ENCODE peak calls at places on chromosomes 5 and 9, in four cellular contexts. C, L, K and U are unnamed samples.

GRCh38 chr5:31197183-31197582 is 3.7 kb downstream of the CDH6 start:
- DNase-seq in C (no peak), L (no peak), K (no peak), U (no peak)

GRCh38 chr9:131809941-131810344 is 70.1 kb upstream of the RAPGEF1 start:
- DNase-seq in C (no peak), L (no peak), K (no peak), U (no peak)

GRCh38 chr5:135821061-135821781 is 13.2 kb upstream of the SLC25A48 start:
- DNase-seq in C (no peak), L (peak), K (peak), U (no peak)

GRCh38 chr9:94300470-94301301 is 27.8 kb downstream of the NUTM2F start:
- DNase-seq in C (no peak), L (no peak), K (no peak), U (no peak)

GRCh38 chr5:141929398-141930058 is 5.9 kb downstream of the DELE1 start:
- DNase-seq in C (no peak), L (no peak), K (no peak), U (no peak)

GRCh38 chr9:20205821-20206220 is 416.5 kb downstream of the MLLT3 start:
- DNase-seq in C (no peak), L (no peak), K (no peak), U (no peak)

GRCh38 chr5:151155149-151155776 is 2.3 kb downstream of the ANXA6 start:
- DNase-seq in C (no peak), L (no peak), K (no peak), U (no peak)

GRCh38 chr5:14472986-14473567 is 108.5 kb upstream of the OTULINL start:
- DNase-seq in C (no peak), L (no peak), K (no peak), U (no peak)

GRCh38 chr5:69300537-69301203 is 31.9 kb downstream of the CCDC125 start:
- DNase-seq in C (no peak), L (no peak), K (no peak), U (no peak)

GRCh38 chr9:102054811-102055210 is 316.4 kb upstream of the GRIN3A start:
- DNase-seq in C (no peak), L (no peak), K (no peak), U (no peak)

GRCh38 chr5:172820046-172820767 is 13.8 kb upstream of the ERGIC1 start:
- DNase-seq in C (no peak), L (no peak), K (no peak), U (no peak)

GRCh38 chr5:53922508-53923498 is 362.4 kb downstream of the NDUFS4 start:
- DNase-seq in C (no peak), L (no peak), K (peak), U (no peak)

GRCh38 chr9:131609116-131609830 is 64.0 kb downstream of the PRRT1B start:
- DNase-seq in C (peak), L (no peak), K (no peak), U (no peak)

GRCh38 chr5:90022002-90022710 is 387.4 kb downstream of the CETN3 start:
- DNase-seq in C (no peak), L (no peak), K (no peak), U (no peak)

GRCh38 chr5:143262393-143263174 is 140.9 kb downstream of the NR3C1 start:
- DNase-seq in C (no peak), L (no peak), K (no peak), U (peak)

GRCh38 chr5:1360861-1361260 is 16.0 kb upstream of the CLPTM1L start:
- DNase-seq in C (no peak), L (no peak), K (no peak), U (no peak)

GRCh38 chr5:138832218-138832617 is 42.9 kb downstream of the LRRTM2 start:
- DNase-seq in C (no peak), L (no peak), K (no peak), U (peak)

GRCh38 chr5:106699198-106699597 is 971.5 kb downstream of the EFNA5 start:
- DNase-seq in C (no peak), L (no peak), K (no peak), U (no peak)

GRCh38 chr5:10563132-10563939 is 534 bp upstream of the ANKRD33B start:
- DNase-seq in C (peak), L (peak), K (peak), U (no peak)

GRCh38 chr5:147407094-147407681 is 102.7 kb downstream of the DPYSL3 start:
- DNase-seq in C (no peak), L (no peak), K (no peak), U (no peak)

GRCh38 chr9:4538621-4539020 is 48.4 kb downstream of the SLC1A1 start:
- DNase-seq in C (no peak), L (no peak), K (no peak), U (no peak)

GRCh38 chr5:76175821-76176403 is 92.7 kb downstream of the SV2C start:
- DNase-seq in C (no peak), L (no peak), K (peak), U (no peak)

GRCh38 chr9:137487454-137488329 is 28.6 kb upstream of the NSMF start:
- DNase-seq in C (peak), L (peak), K (no peak), U (no peak)

GRCh38 chr5:140240987-140241706 is 61.8 kb downstream of the PFDN1 start:
- DNase-seq in C (peak), L (peak), K (no peak), U (peak)

GRCh38 chr9:137083418-137084004 is 3.3 kb upstream of the MAN1B1 start:
- DNase-seq in C (peak), L (no peak), K (no peak), U (peak)